ENCODE peak calls at places on chromosome 20, in ten cellular contexts. N is psoas muscle; C is neural progenitor cell; K is MM.1S; W is mammary epithelial cell; G is bronchial epithelial cell; J is transverse colon; V is CD8-positive, alpha-beta T cell; R is prostate gland; H is PC-3. X is an unnamed sample.

GRCh38 chr20:5749512-5750490 is at the start of gene SHLD1:
- DNase-seq in K (peak), N (peak), J (peak), H (peak), R (peak), V (peak), G (peak), W (peak), C (peak), X (no peak)

GRCh38 chr20:24991897-24992419 is 593 bp downstream of the APMAP start:
- DNase-seq in R (no peak), C (peak), V (peak), H (peak), K (no peak), N (no peak), J (peak), W (no peak), G (no peak), X (no peak)

GRCh38 chr20:59217162-59217561 is 53.5 kb downstream of the ZNF831 start:
- DNase-seq in R (no peak), N (no peak), H (no peak), V (no peak), C (no peak), K (no peak), W (no peak), G (no peak), J (no peak), X (no peak)

GRCh38 chr20:36808317-36809257 is 35.0 kb upstream of the DSN1 start:
- DNase-seq in J (peak), W (peak), K (peak), H (peak), C (peak), N (peak), R (no peak), V (peak), G (peak), X (peak)

GRCh38 chr20:21052686-21053001 is 53.5 kb downstream of the LINC00237 start:
- DNase-seq in K (no peak), C (no peak), J (no peak), W (no peak), V (no peak), N (no peak), R (no peak), H (no peak), G (no peak), X (no peak)

GRCh38 chr20:20820104-20820503 is 107.7 kb upstream of the RALGAPA2 start:
- DNase-seq in R (no peak), V (no peak), G (peak), C (peak), N (no peak), H (peak), K (no peak), W (no peak), J (no peak), X (no peak)

GRCh38 chr20:32332614-32333013 is 25.5 kb upstream of the ASXL1 start:
- DNase-seq in K (no peak), R (no peak), N (no peak), H (peak), G (peak), C (no peak), V (no peak), W (peak), J (peak), X (no peak)

GRCh38 chr20:59153355-59153681 is 10.3 kb upstream of the ZNF831 start:
- DNase-seq in N (peak), H (no peak), K (no peak), W (no peak), J (no peak), G (no peak), R (peak), V (no peak), C (no peak), X (no peak)

GRCh38 chr20:57667385-57667784 is 42.4 kb downstream of the PMEPA1 start:
- DNase-seq in R (no peak), H (no peak), G (no peak), W (no peak), V (no peak), C (no peak), K (no peak), J (no peak), N (peak), X (no peak)

GRCh38 chr20:33679758-33680485 is 5.7 kb upstream of the NECAB3 start:
- DNase-seq in C (no peak), H (no peak), N (no peak), G (no peak), J (no peak), K (no peak), V (peak), W (no peak), R (no peak), X (no peak)

GRCh38 chr20:44866703-44867335 is 18.7 kb upstream of the YWHAB start:
- DNase-seq in G (no peak), V (no peak), C (no peak), J (no peak), N (no peak), R (no peak), K (no peak), H (no peak), W (peak), X (no peak)

GRCh38 chr20:2010533-2010932 is 16.7 kb upstream of the PDYN start:
- DNase-seq in C (no peak), R (no peak), K (no peak), J (no peak), W (no peak), G (no peak), N (no peak), H (no peak), V (no peak), X (no peak)

GRCh38 chr20:2004171-2004570 is 10.3 kb upstream of the PDYN start:
- DNase-seq in H (no peak), C (no peak), K (no peak), V (no peak), G (no peak), J (no peak), W (no peak), R (no peak), N (no peak), X (no peak)

GRCh38 chr20:2005831-2006426 is 12.1 kb upstream of the PDYN start:
- DNase-seq in H (peak), J (peak), R (peak), K (peak), V (peak), N (peak), W (peak), C (peak), G (peak), X (no peak)

GRCh38 chr20:2005359-2005758 is 11.5 kb upstream of the PDYN start:
- DNase-seq in W (no peak), C (no peak), K (no peak), H (peak), N (no peak), J (no peak), R (no peak), V (no peak), G (peak), X (no peak)

GRCh38 chr20:2006452-2007381 is 12.9 kb upstream of the PDYN start:
- DNase-seq in V (peak), W (peak), G (peak), K (peak), J (no peak), R (no peak), N (no peak), C (peak), H (peak), X (no peak)
- H3K4me3 ChIP-seq in V (no peak), W (no peak), G (no peak), K (no peak), J (no peak), R (no peak), N (no peak), C (no peak), H (no peak), X (no peak)

GRCh38 chr20:62370115-62370806 is 3.1 kb upstream of the LAMA5 start:
- DNase-seq in K (no peak), N (no peak), C (no peak), V (no peak), G (no peak), R (no peak), H (peak), W (peak), J (no peak), X (no peak)

GRCh38 chr20:62369508-62370114 is 2.5 kb upstream of the LAMA5 start:
- DNase-seq in V (no peak), J (no peak), C (no peak), N (no peak), K (no peak), W (peak), R (no peak), G (peak), H (peak), X (no peak)

GRCh38 chr20:62367483-62368302 is 581 bp upstream of the LAMA5 start:
- DNase-seq in H (peak), N (peak), K (no peak), G (no peak), R (no peak), W (no peak), V (no peak), C (peak), J (peak), X (no peak)

GRCh38 chr20:62368303-62368628 is 1.2 kb upstream of the LAMA5 start:
- DNase-seq in C (no peak), H (no peak), V (no peak), J (no peak), K (no peak), W (no peak), G (no peak), N (no peak), R (no peak), X (no peak)

DNA sequence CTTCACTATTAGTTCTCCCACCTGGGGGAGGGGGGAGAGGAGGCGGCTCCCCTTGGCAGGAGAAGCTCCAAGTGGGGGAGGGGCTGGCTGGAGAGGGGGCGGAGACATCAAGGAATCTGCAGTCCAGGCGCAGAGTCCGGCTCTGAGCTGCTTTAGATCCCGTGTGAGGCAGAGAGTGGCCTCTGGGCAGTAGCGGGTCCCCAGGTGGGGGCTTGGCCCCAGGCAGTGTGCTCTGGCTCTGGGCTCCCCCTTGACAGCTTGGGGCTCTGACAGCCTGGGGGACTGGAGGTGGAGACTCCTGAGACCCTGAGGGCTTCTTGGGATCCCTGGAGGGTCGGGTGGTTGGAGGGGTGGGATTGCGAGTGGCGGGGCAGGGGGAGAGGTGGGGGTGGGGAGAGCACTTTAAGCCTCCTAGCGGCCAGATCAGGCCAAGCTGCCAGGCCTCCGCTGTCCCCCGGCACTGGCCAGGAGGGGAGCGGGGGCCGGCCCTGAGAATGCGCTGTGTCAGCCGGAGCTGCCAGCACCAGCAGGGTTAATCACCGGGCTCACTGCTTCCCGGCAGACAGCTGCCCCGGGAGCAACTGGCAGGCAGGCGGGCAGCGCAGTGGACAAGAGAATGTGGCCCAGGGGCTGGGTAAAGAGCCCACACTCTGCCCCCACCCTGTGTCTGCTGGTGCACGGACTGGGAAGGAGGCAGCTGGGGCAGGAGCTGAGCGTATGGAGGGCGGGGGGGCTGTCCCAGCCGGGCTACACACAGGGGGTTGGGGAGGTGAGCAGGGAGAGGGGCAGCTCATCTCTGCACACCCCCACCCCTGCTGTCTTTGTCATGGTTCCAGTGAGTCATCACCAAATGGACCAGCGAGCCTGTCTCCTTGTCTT is 1.8 kb upstream of the LAMA5 start:
- DNase-seq in G (peak), J (peak), C (peak), R (no peak), N (peak), K (no peak), W (peak), V (no peak), H (peak), X (no peak)
- TF ChIP-seq CTCF in G (peak), J (peak), C (peak), R (no peak), N (peak), K (no peak), W (no peak), V (no peak), H (peak), X (peak)

GRCh38 chr20:49319204-49319809 is 41.5 kb upstream of the ZNFX1 start:
- DNase-seq in V (no peak), G (no peak), W (no peak), C (no peak), R (no peak), H (no peak), N (no peak), K (no peak), J (no peak), X (no peak)

GRCh38 chr20:49316704-49317103 is 38.8 kb upstream of the ZNFX1 start:
- DNase-seq in J (no peak), H (no peak), R (no peak), N (no peak), C (no peak), G (no peak), K (no peak), V (no peak), W (no peak), X (no peak)

GRCh38 chr20:49318091-49318429 is 40.2 kb upstream of the ZNFX1 start:
- DNase-seq in G (no peak), K (no peak), H (no peak), V (no peak), W (no peak), J (no peak), R (no peak), C (no peak), N (no peak), X (no peak)

GRCh38 chr20:49320460-49320859 is 42.6 kb upstream of the ZNFX1 start:
- DNase-seq in H (peak), G (peak), J (no peak), N (no peak), K (no peak), R (no peak), V (no peak), W (peak), C (peak), X (no peak)

DNA sequence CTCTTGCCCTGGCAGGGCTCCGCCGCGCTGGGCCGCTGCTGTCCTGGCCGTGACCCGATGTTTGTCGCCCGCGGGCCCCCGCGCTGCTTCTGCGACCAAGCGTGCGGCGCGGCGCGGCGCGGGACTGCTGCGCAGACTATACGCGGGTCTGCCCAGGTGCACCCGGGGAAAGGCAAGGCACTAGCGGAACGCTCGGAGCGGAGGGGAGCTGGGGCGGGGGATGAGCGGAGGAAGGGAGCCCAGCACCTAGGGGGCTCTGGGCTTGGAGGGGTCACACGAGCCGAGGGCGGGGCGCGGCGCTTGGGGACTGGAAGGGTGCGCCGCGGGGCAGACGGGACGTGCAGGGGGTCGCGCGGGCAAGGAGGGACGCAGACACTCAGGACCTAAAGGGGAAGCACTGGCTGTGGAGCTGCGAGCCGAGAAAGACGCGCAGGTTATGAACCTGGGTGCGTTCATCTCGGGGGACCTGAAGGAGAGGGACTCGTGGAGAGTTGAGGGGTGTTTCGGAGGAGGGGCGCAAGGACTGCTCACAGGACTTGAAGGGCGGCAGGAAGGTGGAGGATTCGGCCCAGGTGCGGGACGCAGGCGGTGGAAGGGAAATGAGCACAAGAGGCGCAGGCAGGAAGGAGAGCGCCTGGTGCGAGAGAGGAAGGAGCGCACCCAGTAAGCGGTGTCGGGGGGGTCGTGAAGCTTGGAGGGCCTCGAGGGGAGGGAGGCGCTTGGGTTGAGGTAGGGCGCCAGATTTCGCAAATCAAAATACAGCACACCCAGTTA is 40.8 kb upstream of the ZNFX1 start:
- DNase-seq in C (peak), K (no peak), H (no peak), V (peak), N (no peak), W (no peak), G (no peak), R (no peak), J (no peak), X (no peak)
- H3K4me3 ChIP-seq in C (peak), K (peak), H (peak), V (peak), N (peak), W (no peak), G (peak), R (peak), J (no peak), X (no peak)

DNA sequence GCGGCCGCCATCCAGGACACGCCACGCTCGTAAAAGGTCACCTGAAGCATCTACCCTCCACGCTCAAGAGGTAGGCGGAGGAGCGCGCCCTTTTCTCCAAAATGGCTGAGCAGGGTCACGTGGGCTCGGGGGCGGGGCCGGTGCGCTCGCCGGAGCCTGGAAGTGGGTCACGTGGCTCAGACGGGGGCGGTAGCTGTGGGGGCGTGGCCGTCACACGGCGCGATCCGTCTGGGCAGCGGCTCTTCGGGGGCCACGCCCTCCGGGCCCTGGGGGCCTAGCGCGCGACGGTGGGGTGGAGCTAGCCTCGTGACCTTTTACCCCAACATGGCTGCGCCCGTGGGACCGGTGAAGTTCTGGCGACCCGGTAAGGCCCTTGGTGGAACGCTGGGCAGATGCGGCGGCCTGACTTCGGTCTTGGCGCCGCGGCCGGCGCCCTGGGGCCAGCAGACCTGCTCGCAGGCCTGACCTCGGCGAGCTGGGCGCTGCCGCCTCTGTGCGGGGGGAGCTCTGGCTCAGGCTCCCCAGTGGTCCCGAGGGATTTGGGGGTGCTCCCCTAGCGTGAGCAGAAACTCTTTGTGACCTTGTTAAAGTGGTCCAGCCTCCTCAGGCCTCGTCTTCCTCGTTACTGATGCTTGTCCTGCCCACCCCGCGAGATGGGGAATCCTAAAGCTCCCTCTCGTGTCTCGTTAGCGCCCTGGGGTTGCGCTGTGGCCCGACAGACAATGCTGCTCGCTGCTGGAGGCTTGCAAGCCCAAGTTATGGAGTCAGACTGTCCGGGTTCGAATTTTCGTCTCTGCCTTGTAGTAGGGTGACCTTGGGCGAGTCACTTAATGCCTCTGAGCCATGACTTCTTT is at the start of gene DHX35:
- DNase-seq in K (peak), C (peak), R (peak), N (peak), V (peak), H (peak), J (peak), G (peak), W (peak), X (peak)
- TF ChIP-seq CTCF in K (peak), C (peak), R (peak), N (peak), V (no peak), H (peak), J (no peak), G (peak), W (peak), X (peak)

DNA sequence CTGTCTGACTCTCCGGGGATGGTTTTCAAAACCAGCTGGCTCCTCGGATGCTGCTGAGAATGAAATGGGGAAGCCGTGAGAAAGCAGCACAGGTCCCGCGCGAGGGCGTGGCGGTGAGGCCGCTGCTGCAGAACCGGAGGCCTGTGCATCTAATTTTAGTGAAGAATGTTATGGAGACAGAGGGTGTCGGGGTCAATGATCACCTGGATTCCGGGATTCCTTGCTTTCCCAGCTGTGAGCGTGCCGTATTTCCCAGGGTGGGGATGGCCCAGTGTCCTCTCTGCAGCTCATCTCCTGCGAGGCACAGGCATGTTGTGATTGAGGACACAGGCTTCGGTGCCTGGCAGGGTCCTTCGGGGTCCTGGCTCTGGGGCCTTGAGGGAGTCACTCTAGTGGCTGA is 348.0 kb downstream of the CDH4 start:
- DNase-seq in C (no peak), W (no peak), N (no peak), V (no peak), R (no peak), H (no peak), K (no peak), J (no peak), G (no peak), X (no peak)
- H3K4me3 ChIP-seq in C (no peak), W (no peak), N (no peak), V (no peak), R (no peak), H (no peak), K (no peak), J (no peak), G (no peak), X (no peak)

DNA sequence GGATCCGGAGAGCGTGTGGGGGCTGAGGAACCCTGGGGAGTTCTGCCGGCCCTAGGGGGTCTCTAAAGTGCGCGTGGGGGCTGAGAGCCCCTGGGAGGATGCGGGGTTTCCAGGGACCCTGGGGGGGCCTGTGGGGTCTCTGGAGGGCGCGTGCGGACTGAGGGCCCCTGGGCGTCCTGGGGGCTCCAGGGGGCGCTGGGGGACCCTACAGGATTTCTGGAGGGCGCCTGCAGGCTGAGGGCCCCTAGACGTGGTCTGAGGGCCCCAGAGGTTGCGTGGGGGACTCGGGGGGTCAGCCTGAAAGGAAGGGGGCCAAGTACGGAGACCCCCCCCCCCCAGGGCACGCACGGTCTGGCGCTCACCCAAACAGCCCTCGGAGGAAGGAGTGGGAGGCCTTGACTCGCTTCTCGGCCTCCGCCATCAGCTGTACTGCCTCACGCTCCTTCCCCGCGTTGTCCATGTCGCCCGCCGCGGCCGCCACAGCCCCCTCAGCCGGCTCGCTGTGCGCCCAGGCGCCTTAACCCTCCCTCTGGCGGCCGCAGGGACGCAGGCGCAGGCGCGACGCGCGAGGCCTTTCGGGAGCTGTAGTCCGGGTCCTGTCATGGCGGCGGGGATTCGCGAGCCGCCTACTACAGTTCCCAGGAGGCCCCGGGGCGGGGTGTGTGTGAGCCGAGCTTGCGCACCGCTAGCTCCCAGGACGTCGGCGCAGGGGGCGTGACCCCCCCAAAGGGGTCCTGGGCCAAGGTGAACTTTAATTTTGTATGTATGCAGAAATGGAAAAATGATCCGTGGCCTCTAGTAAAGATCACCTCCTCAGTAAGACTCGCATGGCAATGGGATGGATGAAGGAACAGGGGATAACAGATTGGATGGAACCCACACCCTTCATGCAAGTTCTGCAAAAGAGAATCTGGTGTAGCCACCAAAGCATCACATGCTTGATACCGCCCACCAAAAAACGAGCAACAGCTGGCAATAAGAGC is at the start of gene NAPB:
- DNase-seq in K (peak), N (peak), W (peak), J (peak), H (peak), G (peak), R (peak), V (peak), C (peak), X (no peak)
- TF ChIP-seq CTCF in K (peak), N (peak), W (peak), J (peak), H (no peak), G (peak), R (peak), V (peak), C (peak), X (peak)